ENCODE peak calls at places on chromosomes 3 and 15, in four cellular contexts. N is RWPE1, S is T-helper 2 cell, L is choroid plexus epithelial cell. C is an unnamed sample.

GRCh38 chr15:70559223-70559823 is 204.0 kb downstream of the UACA start:
- DNase-seq in S (peak; percentile 42), N (no peak), L (peak; percentile 76), C (peak; percentile 47)

GRCh38 chr15:44286814-44287555 is 1.5 kb upstream of the GOLM2 start:
- DNase-seq in N (peak; percentile 10), S (no peak), L (peak; percentile 25), C (no peak)

GRCh38 chr3:94405258-94406035 is 342.6 kb downstream of the NSUN3 start:
- DNase-seq in L (peak; percentile 73), N (no peak), S (no peak), C (no peak)

GRCh38 chr3:148333091-148333490 is 364.6 kb upstream of the AGTR1 start:
- DNase-seq in S (no peak), N (no peak), L (no peak), C (no peak)

GRCh38 chr3:6631376-6631775 is 229.5 kb upstream of the GRM7 start:
- DNase-seq in L (no peak), S (no peak), N (no peak), C (no peak)

GRCh38 chr15:57625703-57626448 is 34.2 kb downstream of the MYZAP start:
- DNase-seq in N (no peak), S (no peak), L (no peak), C (no peak)

GRCh38 chr15:77036537-77037474 is 34.1 kb downstream of the TSPAN3 start:
- DNase-seq in L (no peak), S (no peak), N (no peak), C (no peak)

GRCh38 chr15:66929843-66930242 is 135.6 kb upstream of the SMAD3 start:
- DNase-seq in S (no peak), L (no peak), N (no peak), C (no peak)

GRCh38 chr3:159488657-159489056 is 500.0 kb upstream of the IL12A start:
- DNase-seq in S (no peak), N (no peak), L (no peak), C (no peak)

GRCh38 chr3:43155464-43156121 is 49.7 kb upstream of the POMGNT2 start:
- DNase-seq in L (peak; percentile 90), S (no peak), N (peak; percentile 69), C (no peak)

GRCh38 chr15:90291679-90292356 is 26.3 kb downstream of the NGRN start:
- DNase-seq in N (peak; percentile 56), S (no peak), L (peak; percentile 31), C (no peak)

GRCh38 chr15:99057697-99058420 is 47.0 kb upstream of the SYNM start:
- DNase-seq in N (no peak), S (no peak), L (no peak), C (no peak)

GRCh38 chr3:179734497-179735281 is 81.8 kb downstream of the USP13 start:
- DNase-seq in L (no peak), N (peak; percentile 33), S (no peak), C (no peak)

GRCh38 chr3:132554437-132554836 is 42.6 kb upstream of the ACKR4 start:
- DNase-seq in N (no peak), L (peak; percentile 86), S (no peak), C (no peak)

GRCh38 chr3:8223766-8224165 is 277.9 kb upstream of the LMCD1 start:
- DNase-seq in L (peak; percentile 19), N (no peak), S (no peak), C (no peak)

GRCh38 chr15:97991972-97992541 is 31.6 kb downstream of the ARRDC4 start:
- DNase-seq in L (no peak), N (no peak), S (no peak), C (no peak)